ENCODE peak calls at places on chromosomes 1 and 21, in seven cellular contexts. I, R, L, W, P, Q and O are unnamed samples. For H3K9me3, the result is how much of the 10 kb centered on the place peaks cover.

GRCh38 chr1:113415256-113416189 is 25.2 kb downstream of the MAGI3 start:
- DNase-seq in I (no peak), R (no peak), L (no peak), W (no peak), P (no peak), Q (no peak), O (no peak)

GRCh38 chr21:45421071-45421845 is 16.3 kb downstream of the COL18A1 start:
- DNase-seq in I (no peak), R (no peak), L (no peak), W (no peak), P (no peak), Q (peak), O (no peak)

GRCh38 chr1:37989381-37989930 is 366 bp downstream of the SF3A3 start:
- DNase-seq in I (no peak), R (no peak), L (no peak), W (no peak), P (no peak), Q (peak), O (peak)

GRCh38 chr21:36567216-36567917 is 87.4 kb upstream of the CLDN14 start:
- DNase-seq in I (no peak), R (no peak), L (no peak), W (no peak), P (no peak), Q (no peak), O (no peak)

GRCh38 chr1:164591858-164592257 is 32.9 kb downstream of the PBX1 start:
- DNase-seq in I (no peak), R (no peak), L (no peak), W (no peak), P (no peak), Q (no peak), O (no peak)

GRCh38 chr1:200744143-200744542 is 5.5 kb downstream of the CAMSAP2 start:
- DNase-seq in I (no peak), R (no peak), L (no peak), W (no peak), P (no peak), Q (no peak), O (no peak)

GRCh38 chr1:11134352-11135266 is 34.9 kb upstream of the EXOSC10 start:
- DNase-seq in I (peak), R (peak), L (no peak), W (no peak), P (no peak), Q (no peak), O (no peak)

GRCh38 chr1:7784492-7785071 is 491 bp downstream of the PER3 start:
- DNase-seq in I (no peak), R (no peak), L (no peak), W (no peak), P (no peak), Q (peak), O (no peak)

GRCh38 chr1:1927751-1928150 is 8.7 kb upstream of the TMEM52 start:
- DNase-seq in I (no peak), R (no peak), L (no peak), W (no peak), P (no peak), Q (peak), O (no peak)

GRCh38 chr1:156626079-156626438 is 6.8 kb downstream of the HAPLN2 start:
- DNase-seq in I (no peak), R (no peak), L (no peak), W (no peak), P (no peak), Q (no peak), O (no peak)

GRCh38 chr21:16134134-16134533 is 404.4 kb downstream of the USP25 start:
- DNase-seq in I (no peak), R (no peak), L (no peak), W (no peak), P (no peak), Q (no peak), O (no peak)

GRCh38 chr1:88655685-88656299 is 28.3 kb upstream of the PKN2 start:
- DNase-seq in I (no peak), R (no peak), L (peak), W (peak), P (no peak), Q (no peak), O (peak)

GRCh38 chr1:147723691-147724323 is 36.6 kb downstream of the GJA5 start:
- DNase-seq in I (peak), R (no peak), L (peak), W (peak), P (no peak), Q (no peak), O (peak)

GRCh38 chr1:53450225-53450624 is 9.0 kb upstream of the DMRTB1 start:
- DNase-seq in I (no peak), R (no peak), L (no peak), W (no peak), P (no peak), Q (no peak), O (no peak)

GRCh38 chr1:101144868-101145808 is 91.7 kb upstream of the S1PR1 start:
- DNase-seq in I (no peak), R (no peak), L (no peak), W (no peak), P (no peak), Q (no peak), O (no peak)

DNA sequence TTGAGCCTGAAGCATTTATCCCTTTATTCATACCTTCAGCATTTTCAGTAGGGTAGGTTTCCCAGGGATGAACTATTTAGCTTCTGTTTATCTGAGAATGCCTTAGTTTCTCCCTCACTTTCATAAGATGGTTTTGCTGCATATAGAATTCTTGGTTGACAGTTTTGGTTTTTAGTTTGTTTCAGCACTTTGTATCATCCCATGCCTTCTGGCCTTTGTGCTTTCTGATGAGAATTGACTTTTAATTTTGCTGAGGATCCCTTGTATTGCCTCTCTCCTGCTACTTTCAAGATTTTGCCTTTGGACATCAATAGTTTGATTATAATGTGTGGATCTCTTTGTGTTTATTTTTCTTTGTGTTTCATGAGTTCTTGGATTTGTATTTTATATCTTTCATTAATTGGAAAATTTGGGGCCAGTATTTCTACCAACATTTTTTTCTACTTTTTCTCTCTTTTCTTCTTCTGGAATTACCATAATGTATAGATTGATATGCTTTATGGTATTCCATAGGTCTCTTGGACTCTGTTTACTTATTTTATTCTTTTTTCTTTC is 236.6 kb downstream of the LBR start:
- DNase-seq in I (no peak), R (no peak), L (no peak), W (no peak), P (no peak), Q (no peak), O (no peak)
- H3K9me3 ChIP-seq in I (under half), R (under half), L (under half), W (under half), P (under half), Q (under half), O (under half)

GRCh38 chr21:26148071-26148470 is 22.5 kb downstream of the APP start:
- DNase-seq in I (no peak), R (no peak), L (no peak), W (no peak), P (no peak), Q (no peak), O (no peak)
- H3K9me3 ChIP-seq in I (under half), R (under half), L (under half), W (under half), P (under half), Q (under half), O (under half)

GRCh38 chr1:14003552-14003951 is 303.6 kb downstream of the PRDM2 start:
- DNase-seq in I (no peak), R (no peak), L (no peak), W (no peak), P (no peak), Q (no peak), O (peak)
- H3K9me3 ChIP-seq in I (under half), R (under half), L (under half), W (under half), P (under half), Q (under half), O (under half)

GRCh38 chr1:247043406-247043805 is 35.2 kb downstream of the ZNF670 start:
- DNase-seq in I (no peak), R (no peak), L (no peak), W (no peak), P (no peak), Q (no peak), O (no peak)
- H3K9me3 ChIP-seq in I (under half), R (under half), L (under half), W (under half), P (under half), Q (half or more), O (under half)

DNA sequence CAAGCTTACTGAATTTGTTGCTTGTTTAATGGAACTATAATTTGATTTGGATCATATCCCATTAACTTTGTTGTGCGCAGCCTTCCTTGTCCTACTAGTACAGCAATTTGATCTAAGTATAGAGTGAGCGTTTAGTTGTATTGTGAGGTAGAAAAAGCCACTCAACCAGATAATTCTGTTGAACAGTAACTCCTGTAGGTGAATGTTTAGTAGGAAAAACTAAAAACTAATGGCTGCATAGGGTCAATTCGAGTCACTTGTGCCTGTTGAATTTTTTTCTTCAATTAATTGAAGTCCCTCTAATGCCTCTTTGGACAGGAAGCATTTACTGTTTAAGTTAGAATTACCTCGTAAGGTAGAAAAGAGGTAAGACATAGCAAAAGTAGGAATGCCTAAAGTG is 15.0 kb upstream of the EPHX1 start:
- DNase-seq in I (no peak), R (no peak), L (no peak), W (no peak), P (no peak), Q (no peak), O (no peak)
- H3K9me3 ChIP-seq in I (under half), R (under half), L (under half), W (under half), P (under half), Q (under half), O (under half)

GRCh38 chr21:18547347-18547746 is 143.8 kb upstream of the TMPRSS15 start:
- DNase-seq in I (no peak), R (no peak), L (no peak), W (no peak), P (no peak), Q (no peak), O (no peak)
- H3K9me3 ChIP-seq in I (under half), R (under half), L (under half), W (under half), P (under half), Q (under half), O (under half)

GRCh38 chr1:213539464-213539863 is 448.3 kb upstream of the PROX1 start:
- DNase-seq in I (no peak), R (no peak), L (no peak), W (no peak), P (no peak), Q (no peak), O (no peak)
- H3K9me3 ChIP-seq in I (under half), R (under half), L (under half), W (under half), P (under half), Q (under half), O (under half)

GRCh38 chr1:111099289-111099688 is 40.6 kb downstream of the DRAM2 start:
- DNase-seq in I (no peak), R (no peak), L (no peak), W (no peak), P (no peak), Q (no peak), O (no peak)
- H3K9me3 ChIP-seq in I (under half), R (under half), L (under half), W (under half), P (under half), Q (under half), O (under half)

DNA sequence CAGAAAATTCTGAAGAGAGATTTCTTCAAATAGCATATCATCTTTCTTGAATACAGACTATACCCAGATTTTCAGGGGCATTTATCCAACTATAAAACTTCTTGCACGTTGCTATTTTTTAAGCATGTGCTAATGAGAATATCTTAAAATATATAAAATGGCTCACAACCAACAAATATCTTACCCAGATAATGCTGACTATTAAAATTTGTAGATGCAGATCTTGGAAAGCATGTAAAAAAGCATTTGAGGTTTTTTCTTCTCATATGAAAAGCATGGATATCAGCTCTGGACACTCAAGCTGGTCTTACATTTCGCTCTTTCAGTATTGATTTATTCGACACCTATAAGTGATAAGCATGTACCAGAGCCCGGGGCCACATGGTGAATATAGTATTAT is 1187.7 kb upstream of the ADGRL4 start:
- DNase-seq in I (no peak), R (no peak), L (no peak), W (no peak), P (no peak), Q (no peak), O (no peak)
- H3K9me3 ChIP-seq in I (under half), R (under half), L (under half), W (under half), P (under half), Q (under half), O (under half)